ENCODE peak calls at places on chromosomes 13 and 19, in five cellular contexts. One of them, this sample, is unnamed.
A peak's percentile ranks its signal among the peaks of the same experiment; 100 is the strongest.

GRCh38 chr19:14318873-14319272 is 62.4 kb upstream of the ADGRE5 start:
- DNase-seq in T-helper 2 cell: no peak
- DNase-seq in activated CD4-positive, CD25-positive, alpha-beta regulatory T cell treated with anti-CD3 and anti-CD28 coated beads, Interleukin-2, amount 50 U/mL, for 16 hours: no peak
- DNase-seq in sciatic nerve: no peak
- DNase-seq in activated gamma-delta T cell treated with Interleukin-2 at 50 U/mL for 16 hours: no peak
- DNase-seq in this sample: no peak

GRCh38 chr19:48963371-48964204 is 1.5 kb upstream of the FTL start:
- DNase-seq in T-helper 2 cell: peak; percentile 29
- DNase-seq in activated CD4-positive, CD25-positive, alpha-beta regulatory T cell treated with anti-CD3 and anti-CD28 coated beads, Interleukin-2, amount 50 U/mL, for 16 hours: peak; percentile 34
- DNase-seq in sciatic nerve: peak; percentile 91
- DNase-seq in activated gamma-delta T cell treated with Interleukin-2 at 50 U/mL for 16 hours: peak; percentile 60
- DNase-seq in this sample: no peak

GRCh38 chr19:40363128-40363527 is 14.6 kb downstream of the PLD3 start:
- DNase-seq in T-helper 2 cell: no peak
- DNase-seq in activated CD4-positive, CD25-positive, alpha-beta regulatory T cell treated with anti-CD3 and anti-CD28 coated beads, Interleukin-2, amount 50 U/mL, for 16 hours: no peak
- DNase-seq in sciatic nerve: no peak
- DNase-seq in activated gamma-delta T cell treated with Interleukin-2 at 50 U/mL for 16 hours: no peak
- DNase-seq in this sample: no peak

GRCh38 chr19:35112995-35113693 is 2.5 kb upstream of the FXYD3 start:
- DNase-seq in T-helper 2 cell: no peak
- DNase-seq in activated CD4-positive, CD25-positive, alpha-beta regulatory T cell treated with anti-CD3 and anti-CD28 coated beads, Interleukin-2, amount 50 U/mL, for 16 hours: no peak
- DNase-seq in sciatic nerve: no peak
- DNase-seq in activated gamma-delta T cell treated with Interleukin-2 at 50 U/mL for 16 hours: no peak
- DNase-seq in this sample: no peak

GRCh38 chr13:34411177-34411576 is 530.9 kb upstream of the NBEA start:
- DNase-seq in T-helper 2 cell: no peak
- DNase-seq in activated CD4-positive, CD25-positive, alpha-beta regulatory T cell treated with anti-CD3 and anti-CD28 coated beads, Interleukin-2, amount 50 U/mL, for 16 hours: no peak
- DNase-seq in sciatic nerve: no peak
- DNase-seq in activated gamma-delta T cell treated with Interleukin-2 at 50 U/mL for 16 hours: no peak
- DNase-seq in this sample: no peak

GRCh38 chr19:35295792-35296462 is 4.0 kb downstream of the MAG start:
- DNase-seq in T-helper 2 cell: peak; percentile 11
- DNase-seq in activated CD4-positive, CD25-positive, alpha-beta regulatory T cell treated with anti-CD3 and anti-CD28 coated beads, Interleukin-2, amount 50 U/mL, for 16 hours: no peak
- DNase-seq in sciatic nerve: no peak
- DNase-seq in activated gamma-delta T cell treated with Interleukin-2 at 50 U/mL for 16 hours: peak; percentile 35
- DNase-seq in this sample: peak; percentile 23

GRCh38 chr19:50968709-50969412 is 530 bp downstream of the KLK6 start:
- DNase-seq in T-helper 2 cell: no peak
- DNase-seq in activated CD4-positive, CD25-positive, alpha-beta regulatory T cell treated with anti-CD3 and anti-CD28 coated beads, Interleukin-2, amount 50 U/mL, for 16 hours: no peak
- DNase-seq in sciatic nerve: peak; percentile 18
- DNase-seq in activated gamma-delta T cell treated with Interleukin-2 at 50 U/mL for 16 hours: no peak
- DNase-seq in this sample: no peak

GRCh38 chr13:107121793-107122192 is 553.9 kb upstream of the ARGLU1 start:
- DNase-seq in T-helper 2 cell: no peak
- DNase-seq in activated CD4-positive, CD25-positive, alpha-beta regulatory T cell treated with anti-CD3 and anti-CD28 coated beads, Interleukin-2, amount 50 U/mL, for 16 hours: no peak
- DNase-seq in sciatic nerve: no peak
- DNase-seq in activated gamma-delta T cell treated with Interleukin-2 at 50 U/mL for 16 hours: no peak
- DNase-seq in this sample: no peak

GRCh38 chr13:107866666-107867623 is 348.4 kb downstream of the LIG4 start:
- DNase-seq in T-helper 2 cell: no peak
- DNase-seq in activated CD4-positive, CD25-positive, alpha-beta regulatory T cell treated with anti-CD3 and anti-CD28 coated beads, Interleukin-2, amount 50 U/mL, for 16 hours: no peak
- DNase-seq in sciatic nerve: no peak
- DNase-seq in activated gamma-delta T cell treated with Interleukin-2 at 50 U/mL for 16 hours: no peak
- DNase-seq in this sample: no peak

GRCh38 chr19:56348289-56348877 is 33.7 kb upstream of the ZSCAN5A start:
- DNase-seq in T-helper 2 cell: no peak
- DNase-seq in activated CD4-positive, CD25-positive, alpha-beta regulatory T cell treated with anti-CD3 and anti-CD28 coated beads, Interleukin-2, amount 50 U/mL, for 16 hours: no peak
- DNase-seq in sciatic nerve: no peak
- DNase-seq in activated gamma-delta T cell treated with Interleukin-2 at 50 U/mL for 16 hours: no peak
- DNase-seq in this sample: no peak

GRCh38 chr19:43784981-43785808 is 4.4 kb upstream of the KCNN4 start:
- DNase-seq in T-helper 2 cell: peak; percentile 34
- DNase-seq in activated CD4-positive, CD25-positive, alpha-beta regulatory T cell treated with anti-CD3 and anti-CD28 coated beads, Interleukin-2, amount 50 U/mL, for 16 hours: no peak
- DNase-seq in sciatic nerve: no peak
- DNase-seq in activated gamma-delta T cell treated with Interleukin-2 at 50 U/mL for 16 hours: peak; percentile 42
- DNase-seq in this sample: peak; percentile 62

GRCh38 chr19:48962029-48962848 is 2.9 kb upstream of the FTL start:
- DNase-seq in T-helper 2 cell: no peak
- DNase-seq in activated CD4-positive, CD25-positive, alpha-beta regulatory T cell treated with anti-CD3 and anti-CD28 coated beads, Interleukin-2, amount 50 U/mL, for 16 hours: no peak
- DNase-seq in sciatic nerve: peak; percentile 75
- DNase-seq in activated gamma-delta T cell treated with Interleukin-2 at 50 U/mL for 16 hours: peak; percentile 34
- DNase-seq in this sample: no peak

GRCh38 chr13:67776171-67776570 is 546.0 kb upstream of the PCDH9 start:
- DNase-seq in T-helper 2 cell: no peak
- DNase-seq in activated CD4-positive, CD25-positive, alpha-beta regulatory T cell treated with anti-CD3 and anti-CD28 coated beads, Interleukin-2, amount 50 U/mL, for 16 hours: no peak
- DNase-seq in sciatic nerve: no peak
- DNase-seq in activated gamma-delta T cell treated with Interleukin-2 at 50 U/mL for 16 hours: no peak
- DNase-seq in this sample: no peak

GRCh38 chr19:10643968-10644290 is 10.2 kb upstream of the ILF3 start:
- DNase-seq in T-helper 2 cell: no peak
- DNase-seq in activated CD4-positive, CD25-positive, alpha-beta regulatory T cell treated with anti-CD3 and anti-CD28 coated beads, Interleukin-2, amount 50 U/mL, for 16 hours: no peak
- DNase-seq in sciatic nerve: no peak
- DNase-seq in activated gamma-delta T cell treated with Interleukin-2 at 50 U/mL for 16 hours: no peak
- DNase-seq in this sample: no peak

GRCh38 chr13:91693466-91693865 is 295.0 kb downstream of the GPC5 start:
- DNase-seq in T-helper 2 cell: no peak
- DNase-seq in activated CD4-positive, CD25-positive, alpha-beta regulatory T cell treated with anti-CD3 and anti-CD28 coated beads, Interleukin-2, amount 50 U/mL, for 16 hours: no peak
- DNase-seq in sciatic nerve: no peak
- DNase-seq in activated gamma-delta T cell treated with Interleukin-2 at 50 U/mL for 16 hours: no peak
- DNase-seq in this sample: no peak

GRCh38 chr19:7366701-7367420 is 18.1 kb downstream of the ARHGEF18 start:
- DNase-seq in T-helper 2 cell: no peak
- DNase-seq in activated CD4-positive, CD25-positive, alpha-beta regulatory T cell treated with anti-CD3 and anti-CD28 coated beads, Interleukin-2, amount 50 U/mL, for 16 hours: no peak
- DNase-seq in sciatic nerve: no peak
- DNase-seq in activated gamma-delta T cell treated with Interleukin-2 at 50 U/mL for 16 hours: no peak
- DNase-seq in this sample: peak; percentile 16

GRCh38 chr13:98144501-98145350 is 1.8 kb downstream of the FARP1 start:
- DNase-seq in T-helper 2 cell: no peak
- DNase-seq in activated CD4-positive, CD25-positive, alpha-beta regulatory T cell treated with anti-CD3 and anti-CD28 coated beads, Interleukin-2, amount 50 U/mL, for 16 hours: no peak
- DNase-seq in sciatic nerve: no peak
- DNase-seq in activated gamma-delta T cell treated with Interleukin-2 at 50 U/mL for 16 hours: no peak
- DNase-seq in this sample: no peak

GRCh38 chr19:16878181-16878965 is 10.4 kb upstream of the F2RL3 start:
- DNase-seq in T-helper 2 cell: no peak
- DNase-seq in activated CD4-positive, CD25-positive, alpha-beta regulatory T cell treated with anti-CD3 and anti-CD28 coated beads, Interleukin-2, amount 50 U/mL, for 16 hours: no peak
- DNase-seq in sciatic nerve: no peak
- DNase-seq in activated gamma-delta T cell treated with Interleukin-2 at 50 U/mL for 16 hours: no peak
- DNase-seq in this sample: no peak

GRCh38 chr13:49569993-49570689 is 15.2 kb downstream of the RCBTB1 start:
- DNase-seq in T-helper 2 cell: no peak
- DNase-seq in activated CD4-positive, CD25-positive, alpha-beta regulatory T cell treated with anti-CD3 and anti-CD28 coated beads, Interleukin-2, amount 50 U/mL, for 16 hours: no peak
- DNase-seq in sciatic nerve: no peak
- DNase-seq in activated gamma-delta T cell treated with Interleukin-2 at 50 U/mL for 16 hours: no peak
- DNase-seq in this sample: no peak

GRCh38 chr13:99266827-99267226 is 8.6 kb upstream of the GPR18 start:
- DNase-seq in T-helper 2 cell: no peak
- DNase-seq in activated CD4-positive, CD25-positive, alpha-beta regulatory T cell treated with anti-CD3 and anti-CD28 coated beads, Interleukin-2, amount 50 U/mL, for 16 hours: no peak
- DNase-seq in sciatic nerve: no peak
- DNase-seq in activated gamma-delta T cell treated with Interleukin-2 at 50 U/mL for 16 hours: no peak
- DNase-seq in this sample: no peak

GRCh38 chr13:112734696-112735547 is 45.1 kb downstream of the ATP11A start:
- DNase-seq in T-helper 2 cell: no peak
- DNase-seq in activated CD4-positive, CD25-positive, alpha-beta regulatory T cell treated with anti-CD3 and anti-CD28 coated beads, Interleukin-2, amount 50 U/mL, for 16 hours: no peak
- DNase-seq in sciatic nerve: no peak
- DNase-seq in activated gamma-delta T cell treated with Interleukin-2 at 50 U/mL for 16 hours: no peak
- DNase-seq in this sample: no peak

GRCh38 chr13:28753208-28753892 is 34.6 kb upstream of the SLC46A3 start:
- DNase-seq in T-helper 2 cell: no peak
- DNase-seq in activated CD4-positive, CD25-positive, alpha-beta regulatory T cell treated with anti-CD3 and anti-CD28 coated beads, Interleukin-2, amount 50 U/mL, for 16 hours: no peak
- DNase-seq in sciatic nerve: peak; percentile 66
- DNase-seq in activated gamma-delta T cell treated with Interleukin-2 at 50 U/mL for 16 hours: no peak
- DNase-seq in this sample: no peak

GRCh38 chr13:61110804-61111203 is 304.8 kb downstream of the PCDH20 start:
- DNase-seq in T-helper 2 cell: no peak
- DNase-seq in activated CD4-positive, CD25-positive, alpha-beta regulatory T cell treated with anti-CD3 and anti-CD28 coated beads, Interleukin-2, amount 50 U/mL, for 16 hours: no peak
- DNase-seq in sciatic nerve: no peak
- DNase-seq in activated gamma-delta T cell treated with Interleukin-2 at 50 U/mL for 16 hours: no peak
- DNase-seq in this sample: no peak

GRCh38 chr19:38417544-38418506 is 8.2 kb downstream of the RASGRP4 start:
- DNase-seq in T-helper 2 cell: peak; percentile 37
- DNase-seq in activated CD4-positive, CD25-positive, alpha-beta regulatory T cell treated with anti-CD3 and anti-CD28 coated beads, Interleukin-2, amount 50 U/mL, for 16 hours: no peak
- DNase-seq in sciatic nerve: peak; percentile 72
- DNase-seq in activated gamma-delta T cell treated with Interleukin-2 at 50 U/mL for 16 hours: peak; percentile 35
- DNase-seq in this sample: peak; percentile 19

GRCh38 chr19:28706693-28707092 is 506.3 kb downstream of the UQCRFS1 start:
- DNase-seq in T-helper 2 cell: no peak
- DNase-seq in activated CD4-positive, CD25-positive, alpha-beta regulatory T cell treated with anti-CD3 and anti-CD28 coated beads, Interleukin-2, amount 50 U/mL, for 16 hours: no peak
- DNase-seq in sciatic nerve: no peak
- DNase-seq in activated gamma-delta T cell treated with Interleukin-2 at 50 U/mL for 16 hours: no peak
- DNase-seq in this sample: no peak

GRCh38 chr13:111534646-111535461 is 214.4 kb downstream of the TEX29 start:
- DNase-seq in T-helper 2 cell: no peak
- DNase-seq in activated CD4-positive, CD25-positive, alpha-beta regulatory T cell treated with anti-CD3 and anti-CD28 coated beads, Interleukin-2, amount 50 U/mL, for 16 hours: no peak
- DNase-seq in sciatic nerve: no peak
- DNase-seq in activated gamma-delta T cell treated with Interleukin-2 at 50 U/mL for 16 hours: no peak
- DNase-seq in this sample: no peak

GRCh38 chr13:46817081-46817480 is 20.1 kb upstream of the ESD start:
- DNase-seq in T-helper 2 cell: no peak
- DNase-seq in activated CD4-positive, CD25-positive, alpha-beta regulatory T cell treated with anti-CD3 and anti-CD28 coated beads, Interleukin-2, amount 50 U/mL, for 16 hours: no peak
- DNase-seq in sciatic nerve: no peak
- DNase-seq in activated gamma-delta T cell treated with Interleukin-2 at 50 U/mL for 16 hours: no peak
- DNase-seq in this sample: no peak

GRCh38 chr19:4360641-4361151 is 17.3 kb downstream of the MPND start:
- DNase-seq in T-helper 2 cell: no peak
- DNase-seq in activated CD4-positive, CD25-positive, alpha-beta regulatory T cell treated with anti-CD3 and anti-CD28 coated beads, Interleukin-2, amount 50 U/mL, for 16 hours: no peak
- DNase-seq in sciatic nerve: no peak
- DNase-seq in activated gamma-delta T cell treated with Interleukin-2 at 50 U/mL for 16 hours: no peak
- DNase-seq in this sample: no peak

This sample was measured in effector memory CD8-positive, alpha-beta T cell.